ENCODE peak calls at places on chromosomes 1 and 21, in six cellular contexts. T, G, Z, F, R and E are unnamed samples.
A peak's percentile ranks its signal among the peaks of the same experiment; 100 is the strongest.

GRCh38 chr21:45806042-45806441 is 162.5 kb downstream of the PCBP3 start:
- DNase-seq in G (no peak), T (peak; percentile 11), F (no peak), Z (no peak), R (no peak), E (no peak)

GRCh38 chr1:75503221-75503974 is 107.5 kb downstream of the SLC44A5 start:
- DNase-seq in F (no peak), R (no peak), Z (no peak), T (no peak), G (no peak), E (no peak)

GRCh38 chr1:105137543-105138444 is 1388.1 kb downstream of the AMY1C start:
- DNase-seq in F (no peak), T (no peak), G (no peak), Z (no peak), R (no peak), E (peak; percentile 13)

GRCh38 chr21:33168886-33169285 is 60.9 kb upstream of the IFNAR2 start:
- DNase-seq in Z (no peak), G (no peak), R (no peak), T (no peak), F (no peak), E (no peak)

GRCh38 chr1:42035205-42035829 is 116.6 kb upstream of the HIVEP3 start:
- DNase-seq in R (peak; percentile 78), G (no peak), T (peak; percentile 95), F (peak; percentile 71), Z (no peak), E (peak; percentile 70)

GRCh38 chr1:89687254-89687653 is 54.3 kb downstream of the LRRC8C start:
- DNase-seq in G (no peak), Z (no peak), R (no peak), F (no peak), T (no peak), E (no peak)

GRCh38 chr1:31432592-31433395 is 19.8 kb downstream of the SERINC2 start:
- DNase-seq in T (no peak), Z (no peak), F (no peak), G (no peak), R (peak; percentile 48), E (no peak)

GRCh38 chr1:112546076-112546475 is 37.3 kb downstream of the WNT2B start:
- DNase-seq in F (no peak), Z (no peak), T (no peak), R (no peak), G (no peak), E (no peak)

GRCh38 chr1:167651161-167651693 is 21.2 kb downstream of the RCSD1 start:
- DNase-seq in Z (no peak), T (no peak), G (no peak), R (no peak), F (peak; percentile 53), E (no peak)

GRCh38 chr1:216826629-216827028 is 103.4 kb upstream of the ESRRG start:
- DNase-seq in F (no peak), R (no peak), T (no peak), G (no peak), Z (no peak), E (no peak)

GRCh38 chr21:38310619-38311018 is 53.8 kb downstream of the KCNJ15 start:
- DNase-seq in G (no peak), T (no peak), R (no peak), Z (no peak), F (no peak), E (no peak)

GRCh38 chr1:177600371-177600770 is 369.5 kb downstream of the SEC16B start:
- DNase-seq in T (no peak), G (no peak), F (no peak), Z (no peak), R (no peak), E (no peak)

GRCh38 chr1:17776426-17776825 is 21.3 kb downstream of the ACTL8 start:
- DNase-seq in T (no peak), F (no peak), G (no peak), Z (no peak), R (no peak), E (no peak)

GRCh38 chr1:219347843-219348475 is 174.3 kb downstream of the LYPLAL1 start:
- DNase-seq in Z (no peak), F (peak; percentile 70), T (no peak), G (peak; percentile 49), R (peak; percentile 78), E (no peak)

GRCh38 chr21:9837946-9838801 is 683.2 kb upstream of the TPTE start:
- DNase-seq in G (no peak), F (no peak), T (peak; percentile 42), R (no peak), Z (no peak), E (no peak)

GRCh38 chr1:16088996-16089395 is 15.5 kb upstream of the FAM131C start:
- DNase-seq in T (peak; percentile 96), Z (no peak), R (no peak), G (no peak), F (no peak), E (peak; percentile 78)

GRCh38 chr21:41873426-41873825 is 5.7 kb downstream of the PRDM15 start:
- DNase-seq in G (no peak), F (no peak), Z (no peak), R (no peak), T (no peak), E (no peak)

GRCh38 chr1:198496216-198497143 is 44.0 kb downstream of the ATP6V1G3 start:
- DNase-seq in F (no peak), T (peak; percentile 27), G (no peak), Z (peak; percentile 20), R (no peak), E (peak; percentile 77)

GRCh38 chr1:58432813-58433668 is 113.5 kb downstream of the OMA1 start:
- DNase-seq in F (no peak), T (peak; percentile 78), G (no peak), R (peak; percentile 74), Z (no peak), E (no peak)

GRCh38 chr1:201594575-201595245 is 55.8 kb downstream of the NAV1 start:
- DNase-seq in T (no peak), F (no peak), R (peak; percentile 60), G (peak; percentile 37), Z (no peak), E (peak; percentile 64)

GRCh38 chr1:22131875-22132486 is 10.9 kb downstream of the WNT4 start:
- DNase-seq in F (no peak), T (peak; percentile 90), R (no peak), G (no peak), Z (no peak), E (peak; percentile 54)

GRCh38 chr21:46663754-46664153 is 28.3 kb downstream of the PRMT2 start:
- DNase-seq in R (no peak), G (no peak), F (no peak), T (peak; percentile 77), Z (no peak), E (peak; percentile 49)

GRCh38 chr1:182281541-182281940 is 110.0 kb downstream of the GLUL start:
- DNase-seq in R (no peak), G (no peak), Z (no peak), T (no peak), F (peak; percentile 39), E (no peak)

GRCh38 chr1:38444311-38444710 is 397.7 kb upstream of the POU3F1 start:
- DNase-seq in F (no peak), G (no peak), Z (no peak), T (peak; percentile 86), R (no peak), E (peak; percentile 44)

GRCh38 chr1:201693019-201693372 is 136.0 kb upstream of the IPO9 start:
- DNase-seq in G (no peak), R (no peak), F (no peak), Z (no peak), T (peak; percentile 47), E (no peak)

GRCh38 chr1:156868341-156868740 is 7.7 kb downstream of the NTRK1 start:
- DNase-seq in Z (no peak), R (no peak), G (no peak), F (no peak), T (no peak), E (no peak)

GRCh38 chr1:79859212-79859948 is 852.9 kb upstream of the ADGRL4 start:
- DNase-seq in R (no peak), Z (no peak), T (no peak), F (no peak), G (no peak), E (peak; percentile 12)

GRCh38 chr1:232260861-232261260 is 369.1 kb downstream of the SIPA1L2 start:
- DNase-seq in R (no peak), T (no peak), G (no peak), F (no peak), Z (no peak), E (peak; percentile 31)

GRCh38 chr1:161260346-161260745 is 1.8 kb downstream of the PCP4L1 start:
- DNase-seq in G (no peak), T (no peak), F (no peak), R (no peak), Z (no peak), E (no peak)

GRCh38 chr1:102181341-102181740 is 184.6 kb upstream of the OLFM3 start:
- DNase-seq in G (no peak), F (no peak), T (no peak), Z (no peak), R (no peak), E (no peak)

GRCh38 chr1:172146149-172146850 is 274.2 kb upstream of the C1orf105 start:
- DNase-seq in T (no peak), Z (no peak), R (no peak), F (no peak), G (no peak), E (no peak)
- H3K27ac ChIP-seq in T (peak overlapping the region; percentile 95), Z (peak overlapping the region; percentile 78), R (peak overlapping the region; percentile 88), F (peak overlapping the region; percentile 84), G (peak overlapping the region; percentile 98), E (no peak overlapping the region)

GRCh38 chr1:237124856-237125462 is 83.0 kb downstream of the RYR2 start:
- DNase-seq in R (no peak), T (no peak), Z (no peak), G (no peak), F (no peak), E (no peak)
- TF ChIP-seq CTCF in R (peak; percentile 36), T (no peak), Z (peak; percentile 71), G (no peak), F (peak; percentile 37), E (peak; percentile 34)

DNA sequence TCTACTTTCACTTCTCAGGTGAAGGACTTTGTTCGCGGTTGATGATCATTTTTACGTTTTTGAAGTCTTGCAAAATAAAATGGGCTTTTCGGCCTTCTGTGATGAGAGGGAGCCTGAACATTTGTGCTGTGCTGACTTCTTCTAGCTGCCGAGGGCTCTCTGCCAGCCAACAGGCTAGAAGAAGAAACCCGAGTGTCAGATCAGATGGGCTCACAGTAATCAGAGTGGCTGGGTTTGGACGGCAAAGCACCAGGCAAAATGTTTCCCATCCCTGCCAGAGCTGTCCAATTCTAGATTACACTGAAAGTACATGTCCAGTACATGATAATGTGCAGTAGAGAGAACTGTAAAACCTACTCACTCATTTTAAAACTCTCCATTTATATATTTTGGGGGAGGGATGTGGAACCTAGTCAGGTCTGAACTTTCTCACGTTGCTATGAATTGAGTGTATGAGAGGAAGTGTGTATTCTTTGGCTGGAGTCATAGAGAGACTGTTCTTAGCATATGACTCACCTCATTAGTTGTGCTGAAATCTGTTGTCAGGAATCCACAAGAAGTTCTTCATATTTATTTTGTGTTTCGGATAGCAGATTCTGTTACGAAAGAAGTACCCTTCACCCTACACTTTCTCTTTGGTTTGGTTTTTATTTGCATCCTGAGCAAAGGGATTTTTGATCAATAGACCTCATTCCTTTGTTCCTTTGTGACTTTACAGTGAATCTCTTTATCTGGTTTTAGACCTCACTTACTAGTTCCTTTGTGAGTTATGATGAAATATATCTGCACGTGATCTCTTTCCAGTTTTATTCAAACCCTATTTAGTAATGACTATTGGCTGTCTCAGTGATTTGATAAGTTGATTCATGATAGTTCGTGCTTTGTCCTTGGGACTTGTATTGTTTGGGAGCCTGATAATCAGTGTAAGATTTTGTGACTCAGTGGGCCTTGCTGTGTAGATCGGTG is 4.8 kb downstream of the ATP1A1 start:
- DNase-seq in G (peak; percentile 72), Z (peak; percentile 50), F (peak; percentile 85), T (peak; percentile 89), R (peak; percentile 80), E (peak; percentile 66)
- H3K27ac ChIP-seq in G (peak overlapping the region; percentile 94), Z (peak overlapping the region; percentile 86), F (peak overlapping the region; percentile 97), T (peak overlapping the region; percentile 99), R (peak overlapping the region; percentile 98), E (peak overlapping the region; percentile 95)

GRCh38 chr1:96842215-96842614 is 120.6 kb downstream of the PTBP2 start:
- DNase-seq in G (no peak), Z (no peak), R (no peak), F (no peak), T (no peak), E (no peak)
- TF ChIP-seq CTCF in G (no peak), Z (peak; percentile 19), R (no peak), F (no peak), T (peak; percentile 56), E (no peak)